ENCODE peak calls at places on chromosome 3, in six cellular contexts. P is K562, J is HepG2, C is SK-N-SH, G is GM12878, A is H1. V is an unnamed sample.

GRCh38 chr3:124714218-124714853 is 15.9 kb upstream of the UMPS start:
- DNase-seq in P (no peak), J (no peak), C (no peak), G (no peak), A (no peak), V (no peak)

GRCh38 chr3:42662813-42663535 is 9.5 kb downstream of the ZBTB47 start:
- DNase-seq in P (no peak), J (no peak), C (no peak), G (no peak), A (no peak), V (no peak)

GRCh38 chr3:39150803-39151631 is 2.4 kb downstream of the CSRNP1 start:
- DNase-seq in P (peak; percentile 62), J (peak; percentile 33), C (peak; percentile 49), G (no peak), A (no peak), V (no peak)

GRCh38 chr3:109241459-109241858 is 74.9 kb downstream of the DPPA2 start:
- DNase-seq in P (no peak), J (no peak), C (no peak), G (no peak), A (no peak), V (no peak)

GRCh38 chr3:182711261-182711683 is 82.0 kb upstream of the ATP11B start:
- DNase-seq in P (no peak), J (peak; percentile 59), C (no peak), G (no peak), A (no peak), V (peak; percentile 67)

GRCh38 chr3:132854856-132855535 is 132.8 kb upstream of the NPHP3 start:
- DNase-seq in P (no peak), J (no peak), C (no peak), G (no peak), A (no peak), V (no peak)

GRCh38 chr3:45776291-45776576 is 20.1 kb downstream of the SLC6A20 start:
- DNase-seq in P (no peak), J (no peak), C (no peak), G (no peak), A (no peak), V (no peak)

GRCh38 chr3:195556390-195556789 is 13.3 kb upstream of the PPP1R2 start:
- DNase-seq in P (peak; percentile 43), J (no peak), C (no peak), G (no peak), A (no peak), V (no peak)

GRCh38 chr3:134749802-134750553 is 45.1 kb upstream of the EPHB1 start:
- DNase-seq in P (no peak), J (no peak), C (no peak), G (no peak), A (no peak), V (no peak)

GRCh38 chr3:24363242-24363641 is 131.4 kb downstream of the THRB start:
- DNase-seq in P (no peak), J (peak; percentile 90), C (no peak), G (no peak), A (no peak), V (no peak)

GRCh38 chr3:60463655-60464054 is 787.6 kb downstream of the FHIT start:
- DNase-seq in P (no peak), J (no peak), C (no peak), G (no peak), A (no peak), V (no peak)

GRCh38 chr3:113536627-113537101 is 4.3 kb downstream of the SIDT1 start:
- DNase-seq in P (no peak), J (no peak), C (no peak), G (no peak), A (no peak), V (no peak)

GRCh38 chr3:172094621-172095557 is 55.5 kb downstream of the FNDC3B start:
- DNase-seq in P (no peak), J (no peak), C (peak; percentile 30), G (peak; percentile 62), A (no peak), V (no peak)

GRCh38 chr3:119794971-119795612 is 13.2 kb downstream of the NR1I2 start:
- DNase-seq in P (peak; percentile 72), J (peak; percentile 98), C (no peak), G (no peak), A (no peak), V (no peak)

GRCh38 chr3:62161306-62161705 is 212.0 kb downstream of the FEZF2 start:
- DNase-seq in P (no peak), J (no peak), C (no peak), G (no peak), A (no peak), V (no peak)

DNA sequence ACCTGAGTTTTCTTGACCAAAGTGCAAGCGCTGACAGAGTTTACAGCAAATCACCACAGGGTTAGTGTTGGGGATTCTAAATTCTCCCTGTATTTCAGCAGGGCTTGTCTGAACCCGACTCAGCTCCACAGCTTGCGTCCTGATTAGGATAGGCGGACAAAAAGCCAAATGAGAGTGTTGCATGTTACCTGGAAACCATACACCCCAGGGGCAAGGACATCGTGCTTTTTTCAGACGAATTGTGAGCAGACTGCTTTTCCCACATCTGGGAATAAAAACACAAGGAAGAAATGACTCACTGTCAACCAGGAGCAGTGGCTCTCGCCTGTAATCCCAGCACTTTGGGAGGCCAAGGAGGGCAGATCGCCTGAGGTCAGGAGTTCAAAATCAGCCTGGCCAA is 3.0 kb downstream of the DZIP1L start:
- DNase-seq in P (no peak), J (no peak), C (no peak), G (no peak), A (no peak), V (no peak)
- TF ChIP-seq GABPA in P (no peak), J (no peak), C (no peak), G (no peak), A (no peak), V (no peak)

GRCh38 chr3:157499342-157499963 is 3.8 kb downstream of the VEPH1 start:
- DNase-seq in P (no peak), J (peak; percentile 61), C (no peak), G (no peak), A (peak; percentile 83), V (no peak)
- H3K27ac ChIP-seq in P (no peak overlapping the region), J (no peak overlapping the region), C (no peak overlapping the region), G (no peak overlapping the region), A (peak overlapping the region; percentile 79), V (no peak overlapping the region)

DNA sequence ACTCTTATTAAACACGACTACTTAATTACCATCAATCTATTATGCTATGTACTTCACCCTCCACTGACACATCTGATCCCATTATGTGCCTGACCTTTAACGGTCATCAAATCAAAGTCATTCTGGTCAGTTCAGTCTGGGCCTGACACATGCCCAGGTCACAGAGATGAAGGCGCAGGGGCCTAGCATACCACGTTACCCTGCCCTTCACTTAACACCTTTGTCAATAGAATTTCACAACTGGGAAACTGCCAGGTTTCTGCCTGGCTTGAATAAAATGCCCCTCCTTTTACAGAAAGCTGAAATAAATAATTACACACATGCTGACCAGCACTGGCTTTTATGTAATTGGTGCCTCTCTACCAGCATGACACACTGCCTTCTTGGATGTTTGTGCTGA is 39.5 kb downstream of the MECOM start:
- DNase-seq in P (no peak), J (no peak), C (no peak), G (no peak), A (no peak), V (no peak)
- TF ChIP-seq GABPA in P (no peak), J (no peak), C (no peak), G (no peak), A (no peak), V (no peak)

GRCh38 chr3:188728371-188728896 is 443.3 kb upstream of the TPRG1 start:
- DNase-seq in P (no peak), J (no peak), C (no peak), G (no peak), A (no peak), V (no peak)

GRCh38 chr3:188727052-188727451 is 444.7 kb upstream of the TPRG1 start:
- DNase-seq in P (no peak), J (no peak), C (no peak), G (no peak), A (no peak), V (no peak)

GRCh38 chr3:188734395-188734794 is 437.4 kb upstream of the TPRG1 start:
- DNase-seq in P (no peak), J (no peak), C (no peak), G (no peak), A (no peak), V (no peak)

DNA sequence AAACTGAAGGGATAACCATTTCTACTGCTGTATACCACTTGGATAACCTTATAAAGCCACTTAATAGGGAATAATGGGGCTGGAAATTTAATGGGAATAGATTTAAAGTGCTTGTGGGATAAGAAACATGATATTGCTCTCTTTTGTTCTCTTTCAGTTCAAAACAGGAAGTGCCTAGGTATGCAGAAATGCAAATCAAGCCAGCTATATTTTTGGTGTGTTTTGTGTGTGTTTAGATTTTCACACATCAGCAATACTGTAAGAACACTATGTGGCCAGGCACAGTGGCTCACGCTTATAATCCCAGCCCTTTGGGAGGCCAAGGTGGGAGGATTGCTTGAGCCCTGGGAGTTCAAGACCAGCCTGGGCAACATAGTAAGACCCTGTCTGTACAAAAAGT is 442.3 kb upstream of the TPRG1 start:
- DNase-seq in P (no peak), J (no peak), C (no peak), G (no peak), A (no peak), V (no peak)
- H3K27ac ChIP-seq in P (no peak overlapping the region), J (no peak overlapping the region), C (no peak overlapping the region), G (no peak overlapping the region), A (no peak overlapping the region), V (no peak overlapping the region)

GRCh38 chr3:162400697-162401096 is 904.1 kb downstream of the OTOL1 start:
- DNase-seq in P (no peak), J (no peak), C (no peak), G (no peak), A (no peak), V (no peak)
- TF ChIP-seq GABPA in P (no peak), J (no peak), C (no peak), G (no peak), A (no peak), V (no peak)

DNA sequence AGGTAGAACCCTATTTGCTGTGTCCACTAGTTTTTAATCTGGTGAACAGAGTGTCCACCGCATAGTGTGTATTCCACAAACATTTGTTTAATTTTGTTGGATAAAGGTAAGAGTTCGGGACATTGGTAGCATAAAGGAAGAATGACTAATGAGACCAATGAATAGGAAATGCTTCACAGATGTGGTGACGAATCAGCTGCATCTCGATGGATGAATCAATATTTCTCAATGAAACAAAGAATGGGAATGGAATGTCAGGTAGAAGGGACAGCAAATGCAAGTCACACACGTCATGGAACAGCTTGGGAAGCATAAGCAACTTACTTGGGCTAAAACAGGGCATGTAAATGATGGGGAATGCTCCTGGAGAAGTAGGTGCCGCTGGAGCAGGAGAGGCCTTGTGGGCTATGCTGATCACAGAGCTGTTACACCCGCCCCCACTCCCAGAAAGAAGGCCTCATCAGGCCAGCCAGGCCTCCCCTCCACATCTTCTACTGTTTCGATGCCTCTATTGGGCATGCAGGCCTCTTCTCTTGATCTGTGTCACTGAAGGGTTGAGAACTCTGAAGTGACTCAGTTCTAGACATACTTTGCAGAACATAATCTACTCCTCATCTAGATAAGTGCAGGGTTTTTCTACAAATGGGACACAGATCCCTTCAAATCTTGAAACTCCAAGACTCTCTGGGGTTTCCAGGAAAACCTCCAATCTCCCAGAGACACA is 120.0 kb upstream of the GADL1 start:
- DNase-seq in P (no peak), J (no peak), C (no peak), G (no peak), A (no peak), V (no peak)
- H3K27ac ChIP-seq in P (no peak overlapping the region), J (no peak overlapping the region), C (no peak overlapping the region), G (no peak overlapping the region), A (no peak overlapping the region), V (no peak overlapping the region)